ENCODE peak calls at places on chromosomes 2 and 18, in eight cellular contexts. D, U, V, G, Q, S, M and P are unnamed samples.
A peak's percentile ranks its signal among the peaks of the same experiment; 100 is the strongest.

GRCh38 chr18:57698571-57699276 is 77.1 kb upstream of the NARS1 start:
- DNase-seq in D (no peak), U (no peak), V (no peak), G (peak; percentile 26), Q (no peak), S (peak; percentile 75), M (peak; percentile 23), P (no peak)

GRCh38 chr2:72220170-72220569 is 72.5 kb upstream of the CYP26B1 start:
- DNase-seq in D (no peak), U (no peak), V (no peak), G (no peak), Q (no peak), S (no peak), M (no peak), P (no peak)

GRCh38 chr18:13587937-13588336 is 138.4 kb downstream of the FAM210A start:
- DNase-seq in D (no peak), U (no peak), V (no peak), G (no peak), Q (no peak), S (no peak), M (no peak), P (no peak)

GRCh38 chr2:38174646-38175096 is 98.7 kb upstream of the CYP1B1 start:
- DNase-seq in D (no peak), U (no peak), V (no peak), G (peak; percentile 90), Q (no peak), S (peak; percentile 98), M (peak; percentile 91), P (no peak)

GRCh38 chr2:111122631-111123421 is 2.1 kb downstream of the BCL2L11 start:
- DNase-seq in D (peak; percentile 10), U (no peak), V (peak; percentile 72), G (peak; percentile 64), Q (peak; percentile 55), S (no peak), M (peak; percentile 42), P (no peak)

GRCh38 chr2:32061973-32062861 is 1.1 kb upstream of the SPAST start:
- DNase-seq in D (no peak), U (no peak), V (peak; percentile 19), G (no peak), Q (peak; percentile 20), S (no peak), M (no peak), P (no peak)

GRCh38 chr2:240255165-240255491 is 114.7 kb upstream of the OTOS start:
- DNase-seq in D (no peak), U (no peak), V (no peak), G (no peak), Q (no peak), S (no peak), M (no peak), P (no peak)

GRCh38 chr2:67050621-67051020 is 346.5 kb upstream of the ETAA1 start:
- DNase-seq in D (no peak), U (no peak), V (no peak), G (no peak), Q (no peak), S (no peak), M (no peak), P (no peak)

GRCh38 chr2:238021327-238021726 is 39.5 kb upstream of the SCLY start:
- DNase-seq in D (no peak), U (no peak), V (no peak), G (no peak), Q (no peak), S (no peak), M (no peak), P (no peak)

GRCh38 chr2:43132523-43133301 is 93.7 kb downstream of the ZFP36L2 start:
- DNase-seq in D (peak; percentile 47), U (no peak), V (no peak), G (no peak), Q (peak; percentile 52), S (no peak), M (no peak), P (no peak)

GRCh38 chr2:26989156-26989555 is 18.7 kb downstream of the MAPRE3 start:
- DNase-seq in D (no peak), U (no peak), V (no peak), G (no peak), Q (no peak), S (no peak), M (no peak), P (no peak)